ENCODE peak calls at places on chromosomes 2 and 18, in five cellular contexts. M is GM23248; B is effector memory CD4-positive, alpha-beta T cell; I is SJCRH30; N is OCI-LY7. K is an unnamed sample.

GRCh38 chr18:47970664-47971523 is 40.4 kb upstream of the SMAD2 start:
- DNase-seq in M (no peak), B (no peak), I (no peak), N (peak), K (no peak)

GRCh38 chr2:45982096-45982495 is 315.1 kb upstream of the EPAS1 start:
- DNase-seq in M (no peak), B (no peak), I (no peak), N (no peak), K (no peak)

GRCh38 chr2:17635007-17635406 is 94.5 kb downstream of the VSNL1 start:
- DNase-seq in M (no peak), B (no peak), I (peak), N (no peak), K (no peak)

GRCh38 chr2:207928079-207928478 is 97.2 kb downstream of the PLEKHM3 start:
- DNase-seq in M (peak), B (no peak), I (no peak), N (no peak), K (no peak)

GRCh38 chr2:160813506-160813858 is 319.9 kb upstream of the RBMS1 start:
- DNase-seq in M (no peak), B (no peak), I (no peak), N (no peak), K (no peak)

GRCh38 chr2:188326669-188327301 is 35.1 kb downstream of the GULP1 start:
- DNase-seq in M (no peak), B (no peak), I (peak), N (no peak), K (peak)

GRCh38 chr2:15614545-15615309 is 23.1 kb downstream of the DDX1 start:
- DNase-seq in M (peak), B (no peak), I (no peak), N (no peak), K (no peak)

GRCh38 chr2:190583507-190584337 is 49.2 kb upstream of the NEMP2 start:
- DNase-seq in M (no peak), B (no peak), I (peak), N (no peak), K (peak)

GRCh38 chr2:101970901-101971300 is 20.9 kb upstream of the IL1R2 start:
- DNase-seq in M (no peak), B (no peak), I (no peak), N (no peak), K (no peak)

GRCh38 chr2:7671312-7671711 is 754.1 kb downstream of the RNF144A start:
- DNase-seq in M (peak), B (no peak), I (no peak), N (no peak), K (peak)

DNA sequence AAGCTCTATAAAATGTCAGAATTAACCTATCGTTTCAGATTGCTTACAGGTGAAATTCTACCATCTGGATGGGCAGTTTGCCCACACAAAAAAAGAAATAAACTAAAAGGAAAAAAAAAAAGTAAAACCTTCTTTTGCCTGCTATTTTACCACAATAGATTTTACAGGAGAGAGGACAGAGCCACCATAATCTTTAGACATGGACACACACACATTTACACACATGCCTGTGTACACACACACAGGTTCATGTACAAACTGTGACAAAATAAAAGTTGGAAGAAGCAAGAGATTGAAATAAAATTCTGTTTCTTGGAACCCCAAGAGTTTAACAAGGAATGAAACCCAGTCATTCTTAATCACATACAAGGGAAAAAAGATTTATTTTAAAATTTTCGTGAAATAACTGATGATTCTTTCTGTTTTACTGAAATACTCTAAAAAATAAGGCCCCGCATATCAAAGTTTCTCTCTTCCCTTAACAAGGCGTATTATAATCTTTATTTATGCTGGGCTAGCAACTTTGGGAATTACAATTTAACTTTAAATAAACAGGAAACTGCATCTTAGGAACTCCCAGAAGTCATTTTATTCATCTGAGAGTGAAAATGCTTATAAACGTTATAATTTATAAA is 166.9 kb downstream of the TCF4 start:
- DNase-seq in M (peak), B (no peak), I (no peak), N (no peak), K (no peak)
- H3K4me3 ChIP-seq in M (peak), B (no peak), I (no peak), N (peak), K (peak)

GRCh38 chr2:197784956-197785941 is at the start of gene BOLL:
- DNase-seq in M (no peak), B (no peak), I (no peak), N (no peak), K (peak)
- H3K4me3 ChIP-seq in M (peak), B (peak), I (peak), N (no peak), K (no peak)

GRCh38 chr18:59547691-59548182 is 149.5 kb downstream of the CCBE1 start:
- DNase-seq in M (peak), B (no peak), I (no peak), N (no peak), K (no peak)
- H3K4me3 ChIP-seq in M (peak), B (no peak), I (no peak), N (no peak), K (no peak)

GRCh38 chr2:63740943-63741342 is 100.8 kb upstream of the UGP2 start:
- DNase-seq in M (peak), B (no peak), I (no peak), N (no peak), K (no peak)

GRCh38 chr2:63742592-63742991 is 99.1 kb upstream of the UGP2 start:
- DNase-seq in M (no peak), B (no peak), I (no peak), N (no peak), K (no peak)

GRCh38 chr2:63738019-63738418 is 103.7 kb upstream of the UGP2 start:
- DNase-seq in M (peak), B (no peak), I (no peak), N (no peak), K (no peak)

GRCh38 chr2:63741884-63742583 is 99.7 kb upstream of the UGP2 start:
- DNase-seq in M (peak), B (no peak), I (no peak), N (no peak), K (no peak)

GRCh38 chr2:63740020-63740419 is 101.7 kb upstream of the UGP2 start:
- DNase-seq in M (no peak), B (no peak), I (no peak), N (no peak), K (no peak)
- H3K4me3 ChIP-seq in M (no peak), B (no peak), I (no peak), N (no peak), K (no peak)

DNA sequence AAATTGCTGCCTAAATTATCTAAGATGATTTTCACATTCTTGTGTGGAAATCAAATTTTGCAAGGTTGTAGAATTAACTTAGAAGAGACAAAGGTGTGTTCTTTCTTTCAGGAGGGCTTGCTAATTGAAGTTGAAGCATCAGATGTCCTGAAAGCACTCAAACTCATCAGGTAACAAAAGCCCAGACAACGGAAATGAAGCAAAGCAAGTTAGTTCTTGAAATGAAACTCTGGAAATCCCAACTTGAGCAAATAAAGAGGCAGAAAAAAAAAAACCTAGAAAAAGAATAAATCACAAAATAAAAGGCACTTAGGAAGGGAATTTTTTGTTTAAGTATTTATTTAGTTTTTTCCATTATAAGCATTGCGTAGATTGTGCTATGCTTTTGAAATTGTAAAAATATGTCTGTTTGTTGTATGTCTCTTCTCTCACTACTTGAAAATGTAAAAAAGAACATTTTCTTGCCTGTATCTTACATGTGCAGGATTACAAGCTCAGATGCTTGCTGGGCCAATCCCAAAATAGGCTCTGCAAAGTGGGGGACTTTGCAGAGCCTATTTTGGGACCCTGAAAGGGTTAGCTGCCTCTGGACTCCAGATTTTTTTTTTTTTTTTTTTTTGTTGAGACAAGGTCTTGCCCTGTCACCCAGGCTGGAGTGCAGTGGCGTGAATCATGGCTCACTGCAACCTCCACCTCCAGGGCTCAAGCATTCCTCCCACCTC is 46.7 kb downstream of the FAM161A start:
- DNase-seq in M (no peak), B (no peak), I (no peak), N (no peak), K (no peak)
- H3K4me3 ChIP-seq in M (no peak), B (no peak), I (no peak), N (no peak), K (no peak)

GRCh38 chr18:76834379-76834778 is 12.0 kb downstream of the ZNF236 start:
- DNase-seq in M (no peak), B (no peak), I (no peak), N (no peak), K (no peak)
- H3K4me3 ChIP-seq in M (no peak), B (no peak), I (no peak), N (no peak), K (no peak)

GRCh38 chr2:222879602-222879933 is 18.7 kb downstream of the ACSL3 start:
- DNase-seq in M (no peak), B (no peak), I (no peak), N (no peak), K (no peak)

GRCh38 chr2:222877556-222878278 is 16.9 kb downstream of the ACSL3 start:
- DNase-seq in M (peak), B (no peak), I (no peak), N (no peak), K (no peak)

GRCh38 chr2:222876947-222877346 is 16.1 kb downstream of the ACSL3 start:
- DNase-seq in M (no peak), B (no peak), I (no peak), N (no peak), K (no peak)

GRCh38 chr2:222878284-222878876 is 17.5 kb downstream of the ACSL3 start:
- DNase-seq in M (no peak), B (no peak), I (no peak), N (no peak), K (no peak)

GRCh38 chr2:222878877-222879601 is 18.2 kb downstream of the ACSL3 start:
- DNase-seq in M (peak), B (no peak), I (no peak), N (no peak), K (no peak)
- H3K4me3 ChIP-seq in M (peak), B (no peak), I (no peak), N (no peak), K (no peak)

DNA sequence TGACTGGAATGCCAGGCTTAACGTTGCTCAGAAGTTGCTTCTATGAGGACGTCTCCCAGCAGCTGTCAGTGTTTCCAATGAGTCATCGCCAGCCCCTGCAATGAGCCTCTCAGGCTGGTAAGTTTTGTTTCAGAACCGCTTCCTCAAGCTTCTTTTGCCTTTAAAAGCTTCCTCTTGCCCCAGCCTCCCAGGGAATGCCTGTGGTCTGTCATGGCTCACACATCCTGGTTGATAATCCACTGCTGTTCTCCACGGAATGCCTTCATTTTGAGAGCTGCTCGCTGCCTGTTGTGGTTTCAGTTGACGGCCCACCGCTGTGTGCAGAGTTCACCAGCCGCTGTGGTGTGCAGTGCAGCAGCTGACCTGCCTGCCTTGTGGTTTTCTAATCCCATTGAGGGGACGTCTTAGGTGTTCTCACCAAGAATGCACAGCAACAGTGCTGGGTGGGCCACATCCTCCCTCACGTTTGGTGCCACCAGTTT is 96.4 kb downstream of the RTP5 start:
- DNase-seq in M (peak), B (no peak), I (peak), N (peak), K (peak)
- H3K4me3 ChIP-seq in M (peak), B (no peak), I (no peak), N (peak), K (peak)

GRCh38 chr2:43100362-43100882 is 126.0 kb downstream of the ZFP36L2 start:
- DNase-seq in M (no peak), B (no peak), I (no peak), N (no peak), K (no peak)

GRCh38 chr2:43102366-43103092 is 123.9 kb downstream of the ZFP36L2 start:
- DNase-seq in M (no peak), B (no peak), I (no peak), N (no peak), K (no peak)

GRCh38 chr2:43103093-43103404 is 123.4 kb downstream of the ZFP36L2 start:
- DNase-seq in M (no peak), B (no peak), I (no peak), N (no peak), K (no peak)

GRCh38 chr2:43100883-43101662 is 125.3 kb downstream of the ZFP36L2 start:
- DNase-seq in M (peak), B (no peak), I (peak), N (no peak), K (no peak)

DNA sequence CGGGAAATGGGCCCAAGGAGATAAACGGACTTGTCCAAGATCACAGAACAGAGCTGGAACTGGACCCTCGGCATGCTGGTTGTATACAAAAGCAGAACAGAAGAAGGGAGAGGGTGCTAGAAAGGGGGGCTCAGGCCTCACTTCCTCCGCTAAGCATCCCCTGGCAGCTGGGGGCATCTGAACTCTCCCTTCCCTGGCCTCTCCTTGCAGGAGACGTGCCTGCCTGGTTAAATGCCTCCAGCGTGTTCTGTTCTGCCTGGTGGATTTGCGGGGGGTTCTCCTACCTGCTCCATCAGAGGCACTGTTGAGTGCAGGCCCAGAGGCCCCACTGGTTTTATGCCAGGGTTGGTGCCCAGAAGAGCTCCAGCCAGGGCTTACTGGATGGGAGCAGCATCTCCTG is 124.7 kb downstream of the ZFP36L2 start:
- DNase-seq in M (no peak), B (no peak), I (no peak), N (no peak), K (no peak)
- H3K4me3 ChIP-seq in M (no peak), B (no peak), I (no peak), N (no peak), K (no peak)

K was measured in BE2C.